ENCODE peak calls at places on chromosome 11, in eight cellular contexts. One of them, this sample, is unnamed.

GRCh38 chr11:6249822-6250555 is 9.6 kb upstream of the CCKBR start:
- DNase-seq in heart left ventricle: peak
- DNase-seq in PC-3: peak
- DNase-seq in IMR-90: peak
- DNase-seq in psoas muscle: peak
- DNase-seq in left ventricle myocardium inferior: peak
- DNase-seq in Panc1: peak
- DNase-seq in MM.1S: no peak
- DNase-seq in this sample: no peak

GRCh38 chr11:6546735-6547134 is 49.7 kb downstream of the DNHD1 start:
- DNase-seq in IMR-90: no peak
- DNase-seq in heart left ventricle: no peak
- DNase-seq in PC-3: no peak
- DNase-seq in left ventricle myocardium inferior: no peak
- DNase-seq in psoas muscle: no peak
- DNase-seq in MM.1S: no peak
- DNase-seq in Panc1: no peak
- DNase-seq in this sample: no peak

GRCh38 chr11:120306519-120307242 is 18.4 kb upstream of the TLCD5 start:
- DNase-seq in IMR-90: peak
- DNase-seq in PC-3: peak
- DNase-seq in MM.1S: no peak
- DNase-seq in Panc1: no peak
- DNase-seq in left ventricle myocardium inferior: no peak
- DNase-seq in psoas muscle: no peak
- DNase-seq in heart left ventricle: peak
- DNase-seq in this sample: peak

GRCh38 chr11:66856496-66857233 is at the start of gene LRFN4:
- DNase-seq in heart left ventricle: peak
- DNase-seq in MM.1S: no peak
- DNase-seq in PC-3: peak
- DNase-seq in IMR-90: no peak
- DNase-seq in Panc1: no peak
- DNase-seq in psoas muscle: no peak
- DNase-seq in left ventricle myocardium inferior: peak
- DNase-seq in this sample: no peak

GRCh38 chr11:89279176-89279575 is 101.5 kb downstream of the TYR start:
- DNase-seq in MM.1S: no peak
- DNase-seq in PC-3: no peak
- DNase-seq in heart left ventricle: no peak
- DNase-seq in left ventricle myocardium inferior: no peak
- DNase-seq in psoas muscle: no peak
- DNase-seq in IMR-90: no peak
- DNase-seq in Panc1: no peak
- DNase-seq in this sample: no peak

GRCh38 chr11:5783255-5783654 is at the start of gene OR52N5:
- DNase-seq in left ventricle myocardium inferior: no peak
- DNase-seq in IMR-90: no peak
- DNase-seq in psoas muscle: no peak
- DNase-seq in MM.1S: no peak
- DNase-seq in heart left ventricle: no peak
- DNase-seq in Panc1: no peak
- DNase-seq in PC-3: no peak
- DNase-seq in this sample: no peak

GRCh38 chr11:2387266-2387982 is 10.3 kb downstream of the CD81 start:
- DNase-seq in psoas muscle: no peak
- DNase-seq in left ventricle myocardium inferior: no peak
- DNase-seq in IMR-90: peak
- DNase-seq in MM.1S: peak
- DNase-seq in PC-3: no peak
- DNase-seq in Panc1: no peak
- DNase-seq in heart left ventricle: no peak
- DNase-seq in this sample: no peak

GRCh38 chr11:125494033-125494364 is 2.1 kb downstream of the FEZ1 start:
- DNase-seq in Panc1: no peak
- DNase-seq in psoas muscle: no peak
- DNase-seq in MM.1S: no peak
- DNase-seq in PC-3: no peak
- DNase-seq in left ventricle myocardium inferior: no peak
- DNase-seq in IMR-90: no peak
- DNase-seq in heart left ventricle: no peak
- DNase-seq in this sample: no peak

GRCh38 chr11:120178441-120179070 is 32.3 kb upstream of the OAF start:
- DNase-seq in IMR-90: peak
- DNase-seq in Panc1: no peak
- DNase-seq in MM.1S: no peak
- DNase-seq in left ventricle myocardium inferior: no peak
- DNase-seq in PC-3: no peak
- DNase-seq in psoas muscle: no peak
- DNase-seq in heart left ventricle: no peak
- DNase-seq in this sample: no peak

DNA sequence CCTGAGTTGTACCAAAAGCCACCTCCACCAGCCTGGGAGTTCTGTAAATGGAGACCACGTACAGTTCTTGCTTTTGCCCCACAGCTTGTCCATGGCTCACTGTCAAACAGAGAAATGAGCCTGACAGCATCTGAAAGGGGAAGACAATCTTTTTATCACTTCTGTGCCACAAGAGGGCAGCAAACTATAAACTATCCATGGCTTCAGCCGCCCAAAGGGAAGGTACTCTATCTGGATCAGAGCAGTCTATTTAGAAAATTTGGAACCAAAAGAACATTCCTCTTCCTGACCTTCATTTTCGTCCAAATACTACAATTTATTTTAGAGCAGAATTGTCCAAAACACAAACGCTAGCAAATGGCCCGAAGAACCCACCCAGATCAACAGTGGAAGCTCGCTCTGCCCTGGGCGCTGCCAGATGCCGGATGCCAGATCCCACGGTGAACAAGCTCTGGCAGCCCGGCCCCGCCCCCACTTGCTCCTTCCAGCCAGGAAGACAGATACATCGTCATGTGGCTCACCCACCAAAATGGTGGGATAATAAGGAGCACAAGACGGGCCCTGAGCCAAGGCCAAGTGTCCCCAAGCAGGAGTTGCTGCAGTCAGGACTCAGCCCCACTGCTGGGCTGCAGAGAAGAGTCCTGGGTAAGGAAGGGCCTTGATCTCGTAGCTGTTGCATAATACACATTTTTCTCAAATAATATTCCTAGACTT is 23.9 kb upstream of the SCGB1A1 start:
- DNase-seq in left ventricle myocardium inferior: peak
- DNase-seq in PC-3: peak
- DNase-seq in psoas muscle: peak
- DNase-seq in IMR-90: peak
- DNase-seq in heart left ventricle: peak
- DNase-seq in Panc1: no peak
- DNase-seq in MM.1S: peak
- DNase-seq in this sample: peak
- H3K4me3 ChIP-seq in left ventricle myocardium inferior: peak
- H3K4me3 ChIP-seq in PC-3: peak
- H3K4me3 ChIP-seq in psoas muscle: peak
- H3K4me3 ChIP-seq in IMR-90: peak
- H3K4me3 ChIP-seq in heart left ventricle: peak
- H3K4me3 ChIP-seq in Panc1: no peak
- H3K4me3 ChIP-seq in MM.1S: no peak
- H3K4me3 ChIP-seq in this sample: no peak

DNA sequence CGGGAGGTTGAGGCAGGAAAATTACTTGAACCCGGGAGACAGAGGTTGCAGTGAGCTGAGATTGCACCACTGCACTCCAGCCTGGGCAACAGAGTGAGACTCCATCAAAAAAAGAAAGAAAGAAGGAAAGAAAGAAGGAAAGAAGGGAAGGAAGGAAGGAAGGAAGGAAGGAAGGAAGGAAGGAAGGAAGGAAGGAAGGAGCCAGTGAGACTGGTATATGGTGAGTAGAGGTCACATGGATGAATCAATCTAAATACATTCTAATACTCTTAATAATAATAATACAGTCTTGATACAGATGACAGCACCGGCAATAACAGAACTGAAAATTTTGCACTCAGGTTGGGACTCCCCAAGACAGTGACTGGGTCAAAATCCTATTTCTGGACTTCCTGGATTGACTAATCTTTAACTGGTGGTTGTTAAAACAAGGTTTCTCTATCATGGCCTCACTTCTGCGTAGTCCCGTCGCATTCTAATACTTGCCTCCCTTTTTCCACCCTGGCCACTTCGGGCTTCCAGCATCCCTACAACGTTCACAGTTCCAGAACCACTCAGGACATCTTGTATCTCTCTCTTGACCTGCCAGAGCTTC is 53.5 kb upstream of the EIF3M start:
- DNase-seq in heart left ventricle: no peak
- DNase-seq in PC-3: no peak
- DNase-seq in MM.1S: no peak
- DNase-seq in Panc1: no peak
- DNase-seq in left ventricle myocardium inferior: no peak
- DNase-seq in IMR-90: no peak
- DNase-seq in psoas muscle: no peak
- DNase-seq in this sample: no peak
- H3K4me3 ChIP-seq in heart left ventricle: no peak
- H3K4me3 ChIP-seq in PC-3: no peak
- H3K4me3 ChIP-seq in MM.1S: no peak
- H3K4me3 ChIP-seq in Panc1: no peak
- H3K4me3 ChIP-seq in left ventricle myocardium inferior: no peak
- H3K4me3 ChIP-seq in IMR-90: no peak
- H3K4me3 ChIP-seq in psoas muscle: no peak
- H3K4me3 ChIP-seq in this sample: no peak

GRCh38 chr11:121551463-121551862 is 98.7 kb upstream of the SORL1-AS1 start:
- DNase-seq in Panc1: no peak
- DNase-seq in psoas muscle: no peak
- DNase-seq in IMR-90: no peak
- DNase-seq in MM.1S: no peak
- DNase-seq in PC-3: no peak
- DNase-seq in heart left ventricle: no peak
- DNase-seq in left ventricle myocardium inferior: no peak
- DNase-seq in this sample: no peak
- H3K4me3 ChIP-seq in Panc1: no peak
- H3K4me3 ChIP-seq in psoas muscle: no peak
- H3K4me3 ChIP-seq in IMR-90: no peak
- H3K4me3 ChIP-seq in MM.1S: no peak
- H3K4me3 ChIP-seq in PC-3: no peak
- H3K4me3 ChIP-seq in heart left ventricle: no peak
- H3K4me3 ChIP-seq in left ventricle myocardium inferior: no peak
- H3K4me3 ChIP-seq in this sample: no peak

DNA sequence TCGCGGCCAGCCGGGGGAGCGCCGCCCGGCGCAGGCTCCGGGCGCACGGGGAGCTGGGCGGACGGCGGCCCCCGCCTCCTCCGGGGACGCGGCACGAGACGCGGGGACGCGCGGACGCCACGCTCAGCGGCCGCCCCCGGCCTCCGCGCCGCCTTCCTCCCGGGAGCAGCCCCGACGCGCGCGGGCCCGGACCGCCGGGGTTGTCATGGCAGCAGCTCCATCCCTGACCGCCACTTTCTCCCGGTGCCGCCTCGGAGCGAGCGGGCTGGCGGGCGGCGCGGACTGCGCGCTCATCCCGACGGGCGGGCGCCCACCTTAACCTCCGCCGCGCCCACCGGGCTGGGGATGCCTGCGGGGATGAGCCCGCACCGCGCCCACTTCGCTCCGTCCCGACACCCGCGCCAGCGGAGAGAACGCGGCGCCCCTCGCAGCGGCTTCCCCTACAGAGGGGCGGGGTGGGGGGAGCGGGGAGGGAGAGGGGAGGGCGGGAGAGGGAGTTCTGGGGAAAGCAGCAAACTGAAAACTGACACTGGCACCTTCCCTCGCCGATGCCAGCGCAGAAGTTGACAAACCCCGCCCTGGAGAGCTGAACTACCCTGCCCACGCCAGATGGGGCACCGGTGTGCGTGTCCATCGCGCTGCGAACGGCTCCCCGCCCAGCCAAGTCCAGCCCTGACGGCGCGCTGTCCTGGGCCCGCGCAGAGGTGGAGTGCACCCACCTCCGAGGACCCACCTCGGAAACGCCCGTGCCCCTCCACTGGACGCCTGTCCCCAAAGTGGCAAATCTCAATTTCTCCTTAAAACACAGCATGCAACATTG is 588.4 kb downstream of the OPCML start:
- DNase-seq in MM.1S: no peak
- DNase-seq in psoas muscle: no peak
- DNase-seq in Panc1: no peak
- DNase-seq in left ventricle myocardium inferior: no peak
- DNase-seq in IMR-90: no peak
- DNase-seq in PC-3: no peak
- DNase-seq in heart left ventricle: no peak
- DNase-seq in this sample: no peak
- H3K4me3 ChIP-seq in MM.1S: no peak
- H3K4me3 ChIP-seq in psoas muscle: peak
- H3K4me3 ChIP-seq in Panc1: no peak
- H3K4me3 ChIP-seq in left ventricle myocardium inferior: peak
- H3K4me3 ChIP-seq in IMR-90: peak
- H3K4me3 ChIP-seq in PC-3: no peak
- H3K4me3 ChIP-seq in heart left ventricle: peak
- H3K4me3 ChIP-seq in this sample: no peak

DNA sequence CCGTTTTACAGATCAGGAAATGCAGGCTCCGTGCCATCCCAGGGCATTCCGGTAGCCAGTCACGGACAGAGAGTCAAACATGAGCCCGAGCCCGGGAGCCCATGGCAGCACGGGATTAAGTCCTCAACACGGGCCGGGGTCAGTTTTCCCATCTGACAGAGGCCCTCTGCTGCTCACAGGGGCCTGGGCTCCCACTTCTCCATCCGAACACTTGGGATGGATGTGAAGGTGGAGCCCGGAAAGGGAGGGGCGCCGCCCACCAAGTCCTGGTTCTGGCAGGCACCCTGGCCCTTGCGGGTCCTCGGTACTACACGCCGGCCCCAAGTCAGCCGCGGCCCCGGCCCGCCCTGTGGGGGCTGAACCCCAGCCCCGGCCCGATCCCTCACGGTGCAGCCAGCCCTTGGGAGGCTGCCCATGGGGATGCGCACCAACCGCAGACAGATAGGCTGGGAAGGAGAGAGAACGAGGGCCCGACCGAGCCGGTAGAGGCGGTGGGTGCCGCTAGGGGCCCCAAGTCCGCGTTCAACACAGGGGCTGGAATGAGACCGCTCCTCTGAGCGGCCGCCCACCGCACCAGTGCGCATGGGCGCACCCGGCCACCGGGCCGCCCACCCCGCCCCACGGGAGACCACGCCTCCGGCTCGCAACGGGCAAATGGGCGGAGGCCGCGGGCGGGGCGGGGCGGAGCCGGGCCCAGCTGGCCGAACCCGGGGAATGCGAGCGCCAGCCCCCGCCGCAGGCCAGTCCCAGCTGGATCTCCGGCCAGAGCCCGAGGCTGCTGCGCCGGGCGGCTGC is at the start of gene CAPN5:
- DNase-seq in IMR-90: peak
- DNase-seq in MM.1S: peak
- DNase-seq in Panc1: no peak
- DNase-seq in left ventricle myocardium inferior: peak
- DNase-seq in psoas muscle: peak
- DNase-seq in PC-3: peak
- DNase-seq in heart left ventricle: peak
- DNase-seq in this sample: peak
- H3K4me3 ChIP-seq in IMR-90: peak
- H3K4me3 ChIP-seq in MM.1S: peak
- H3K4me3 ChIP-seq in Panc1: peak
- H3K4me3 ChIP-seq in left ventricle myocardium inferior: peak
- H3K4me3 ChIP-seq in psoas muscle: peak
- H3K4me3 ChIP-seq in PC-3: peak
- H3K4me3 ChIP-seq in heart left ventricle: peak
- H3K4me3 ChIP-seq in this sample: peak

This sample was measured in NB4.